ENCODE peak calls at places on chromosomes 6 and 20, in six cellular contexts. One of them, this sample, is unnamed.

GRCh38 chr6:134098276-134098675 is 45.9 kb upstream of the SLC2A12 start:
- DNase-seq in CD4-positive, alpha-beta T cell: no peak
- DNase-seq in mesendoderm: no peak
- DNase-seq in SJSA1: no peak
- DNase-seq in IMR-90: no peak
- DNase-seq in CD4-positive, CD25-positive, alpha-beta regulatory T cell: no peak
- DNase-seq in this sample: no peak

GRCh38 chr6:134447883-134448387 is 130.0 kb upstream of the SGK1 start:
- DNase-seq in mesendoderm: no peak
- DNase-seq in IMR-90: peak
- DNase-seq in SJSA1: no peak
- DNase-seq in CD4-positive, alpha-beta T cell: no peak
- DNase-seq in CD4-positive, CD25-positive, alpha-beta regulatory T cell: no peak
- DNase-seq in this sample: peak

GRCh38 chr6:120671519-120671918 is 662.8 kb downstream of the TBC1D32 start:
- DNase-seq in IMR-90: no peak
- DNase-seq in CD4-positive, alpha-beta T cell: no peak
- DNase-seq in SJSA1: no peak
- DNase-seq in mesendoderm: peak
- DNase-seq in CD4-positive, CD25-positive, alpha-beta regulatory T cell: no peak
- DNase-seq in this sample: no peak

GRCh38 chr6:19551611-19552010 is 285.6 kb upstream of the ID4 start:
- DNase-seq in IMR-90: no peak
- DNase-seq in mesendoderm: no peak
- DNase-seq in SJSA1: no peak
- DNase-seq in CD4-positive, CD25-positive, alpha-beta regulatory T cell: no peak
- DNase-seq in CD4-positive, alpha-beta T cell: no peak
- DNase-seq in this sample: no peak

GRCh38 chr20:40502431-40502992 is 186.5 kb downstream of the MAFB start:
- DNase-seq in CD4-positive, alpha-beta T cell: no peak
- DNase-seq in CD4-positive, CD25-positive, alpha-beta regulatory T cell: no peak
- DNase-seq in IMR-90: no peak
- DNase-seq in mesendoderm: no peak
- DNase-seq in SJSA1: no peak
- DNase-seq in this sample: no peak

GRCh38 chr6:165679326-165679725 is 16.3 kb upstream of the PDE10A start:
- DNase-seq in CD4-positive, CD25-positive, alpha-beta regulatory T cell: no peak
- DNase-seq in SJSA1: no peak
- DNase-seq in CD4-positive, alpha-beta T cell: no peak
- DNase-seq in mesendoderm: peak
- DNase-seq in IMR-90: no peak
- DNase-seq in this sample: no peak

GRCh38 chr20:53163486-53163885 is 191.3 kb downstream of the TSHZ2 start:
- DNase-seq in mesendoderm: no peak
- DNase-seq in CD4-positive, CD25-positive, alpha-beta regulatory T cell: no peak
- DNase-seq in SJSA1: no peak
- DNase-seq in IMR-90: peak
- DNase-seq in CD4-positive, alpha-beta T cell: no peak
- DNase-seq in this sample: no peak

GRCh38 chr20:25056601-25057233 is 1.2 kb downstream of the ACSS1 start:
- DNase-seq in CD4-positive, alpha-beta T cell: no peak
- DNase-seq in IMR-90: no peak
- DNase-seq in mesendoderm: no peak
- DNase-seq in CD4-positive, CD25-positive, alpha-beta regulatory T cell: no peak
- DNase-seq in SJSA1: no peak
- DNase-seq in this sample: no peak

GRCh38 chr6:33850869-33851541 is 47.2 kb upstream of the MLN start:
- DNase-seq in CD4-positive, CD25-positive, alpha-beta regulatory T cell: no peak
- DNase-seq in SJSA1: no peak
- DNase-seq in CD4-positive, alpha-beta T cell: no peak
- DNase-seq in IMR-90: no peak
- DNase-seq in mesendoderm: peak
- DNase-seq in this sample: no peak

GRCh38 chr6:149895702-149896310 is 2.1 kb downstream of the RAET1E start:
- DNase-seq in CD4-positive, alpha-beta T cell: peak
- DNase-seq in IMR-90: peak
- DNase-seq in CD4-positive, CD25-positive, alpha-beta regulatory T cell: peak
- DNase-seq in mesendoderm: no peak
- DNase-seq in SJSA1: peak
- DNase-seq in this sample: no peak

GRCh38 chr6:25450469-25451198 is 171.5 kb downstream of the CARMIL1 start:
- DNase-seq in SJSA1: no peak
- DNase-seq in mesendoderm: no peak
- DNase-seq in IMR-90: no peak
- DNase-seq in CD4-positive, CD25-positive, alpha-beta regulatory T cell: no peak
- DNase-seq in CD4-positive, alpha-beta T cell: no peak
- DNase-seq in this sample: no peak

GRCh38 chr6:156193381-156193780 is 583.8 kb upstream of the ARID1B start:
- DNase-seq in SJSA1: no peak
- DNase-seq in CD4-positive, CD25-positive, alpha-beta regulatory T cell: peak
- DNase-seq in IMR-90: no peak
- DNase-seq in CD4-positive, alpha-beta T cell: no peak
- DNase-seq in mesendoderm: no peak
- DNase-seq in this sample: no peak

GRCh38 chr20:59830107-59831023 is 103.1 kb downstream of the SYCP2 start:
- DNase-seq in CD4-positive, CD25-positive, alpha-beta regulatory T cell: no peak
- DNase-seq in CD4-positive, alpha-beta T cell: no peak
- DNase-seq in mesendoderm: no peak
- DNase-seq in SJSA1: no peak
- DNase-seq in IMR-90: no peak
- DNase-seq in this sample: no peak

GRCh38 chr6:99348823-99349619 is 453 bp downstream of the FAXC start:
- DNase-seq in SJSA1: peak
- DNase-seq in CD4-positive, alpha-beta T cell: no peak
- DNase-seq in CD4-positive, CD25-positive, alpha-beta regulatory T cell: no peak
- DNase-seq in IMR-90: peak
- DNase-seq in mesendoderm: peak
- DNase-seq in this sample: no peak

GRCh38 chr6:43703512-43704429 is 16.2 kb upstream of the MRPS18A start:
- DNase-seq in mesendoderm: no peak
- DNase-seq in SJSA1: no peak
- DNase-seq in CD4-positive, CD25-positive, alpha-beta regulatory T cell: no peak
- DNase-seq in IMR-90: no peak
- DNase-seq in CD4-positive, alpha-beta T cell: no peak
- DNase-seq in this sample: no peak

GRCh38 chr6:41683460-41684310 is 45.4 kb downstream of the MDFI start:
- DNase-seq in CD4-positive, CD25-positive, alpha-beta regulatory T cell: peak
- DNase-seq in CD4-positive, alpha-beta T cell: peak
- DNase-seq in SJSA1: peak
- DNase-seq in IMR-90: peak
- DNase-seq in mesendoderm: peak
- DNase-seq in this sample: no peak

GRCh38 chr20:45776931-45777330 is 14.8 kb downstream of the WFDC3 start:
- DNase-seq in CD4-positive, alpha-beta T cell: no peak
- DNase-seq in CD4-positive, CD25-positive, alpha-beta regulatory T cell: no peak
- DNase-seq in SJSA1: no peak
- DNase-seq in IMR-90: no peak
- DNase-seq in mesendoderm: no peak
- DNase-seq in this sample: no peak

GRCh38 chr6:88586371-88587157 is 376.9 kb downstream of the RNGTT start:
- DNase-seq in CD4-positive, alpha-beta T cell: no peak
- DNase-seq in IMR-90: no peak
- DNase-seq in CD4-positive, CD25-positive, alpha-beta regulatory T cell: no peak
- DNase-seq in mesendoderm: no peak
- DNase-seq in SJSA1: no peak
- DNase-seq in this sample: no peak

GRCh38 chr6:135291288-135292116 is 110.4 kb downstream of the MYB start:
- DNase-seq in CD4-positive, alpha-beta T cell: no peak
- DNase-seq in mesendoderm: peak
- DNase-seq in IMR-90: peak
- DNase-seq in CD4-positive, CD25-positive, alpha-beta regulatory T cell: no peak
- DNase-seq in SJSA1: peak
- DNase-seq in this sample: no peak

GRCh38 chr20:17796096-17796563 is 96.4 kb downstream of the BANF2 start:
- DNase-seq in CD4-positive, CD25-positive, alpha-beta regulatory T cell: no peak
- DNase-seq in SJSA1: no peak
- DNase-seq in IMR-90: peak
- DNase-seq in mesendoderm: no peak
- DNase-seq in CD4-positive, alpha-beta T cell: no peak
- DNase-seq in this sample: no peak

DNA sequence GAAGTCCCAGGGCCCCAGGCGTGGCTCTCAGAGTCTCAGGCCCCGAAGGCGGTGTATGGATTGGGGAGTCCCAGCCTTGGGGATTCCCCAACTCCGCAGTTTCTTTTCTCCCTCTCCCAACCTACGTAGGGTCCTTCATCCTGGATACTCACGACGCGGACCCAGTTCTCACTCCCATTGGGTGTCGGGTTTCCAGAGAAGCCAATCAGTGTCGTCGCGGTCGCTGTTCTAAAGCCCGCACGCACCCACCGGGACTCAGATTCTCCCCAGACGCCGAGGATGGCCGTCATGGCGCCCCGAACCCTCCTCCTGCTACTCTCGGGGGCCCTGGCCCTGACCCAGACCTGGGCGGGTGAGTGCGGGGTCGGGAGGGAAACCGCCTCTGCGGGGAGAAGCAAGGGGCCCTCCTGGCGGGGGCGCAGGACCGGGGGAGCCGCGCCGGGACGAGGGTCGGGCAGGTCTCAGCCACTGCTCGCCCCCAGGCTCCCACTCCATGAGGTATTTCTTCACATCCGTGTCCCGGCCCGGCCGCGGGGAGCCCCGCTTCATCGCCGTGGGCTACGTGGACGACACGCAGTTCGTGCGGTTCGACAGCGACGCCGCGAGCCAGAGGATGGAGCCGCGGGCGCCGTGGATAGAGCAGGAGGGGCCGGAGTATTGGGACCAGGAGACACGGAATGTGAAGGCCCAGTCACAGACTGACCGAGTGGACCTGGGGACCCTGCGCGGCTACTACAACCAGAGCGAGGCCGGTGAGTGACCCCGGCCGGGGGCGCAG is at the start of gene HLA-A:
- DNase-seq in CD4-positive, alpha-beta T cell: peak
- DNase-seq in CD4-positive, CD25-positive, alpha-beta regulatory T cell: peak
- DNase-seq in IMR-90: peak
- DNase-seq in mesendoderm: peak
- DNase-seq in SJSA1: peak
- DNase-seq in this sample: peak
- H3K27ac ChIP-seq in CD4-positive, alpha-beta T cell: peak
- H3K27ac ChIP-seq in CD4-positive, CD25-positive, alpha-beta regulatory T cell: peak
- H3K27ac ChIP-seq in IMR-90: peak
- H3K27ac ChIP-seq in mesendoderm: no peak
- H3K27ac ChIP-seq in SJSA1: peak
- H3K27ac ChIP-seq in this sample: peak

DNA sequence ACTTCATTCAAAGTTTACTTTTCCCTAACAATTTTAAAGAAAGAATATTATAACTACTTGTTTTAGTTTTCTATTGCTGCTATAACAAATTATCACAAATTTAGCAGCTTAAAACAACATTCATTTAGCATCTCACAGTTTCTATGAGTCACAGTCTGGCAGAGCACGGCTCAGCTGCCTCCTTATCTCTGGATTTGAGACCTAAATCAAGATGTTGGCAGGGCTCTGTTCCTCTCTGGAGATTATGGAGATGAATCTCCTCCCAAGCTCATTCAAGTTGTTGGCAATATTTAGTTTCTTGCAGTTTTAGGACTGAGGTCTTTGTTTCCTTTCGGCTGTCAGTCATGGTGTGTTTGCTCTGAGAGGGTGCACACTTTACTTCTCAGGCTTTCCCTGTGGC is 1065.8 kb upstream of the EYS start:
- DNase-seq in CD4-positive, alpha-beta T cell: no peak
- DNase-seq in CD4-positive, CD25-positive, alpha-beta regulatory T cell: no peak
- DNase-seq in IMR-90: no peak
- DNase-seq in SJSA1: no peak
- DNase-seq in mesendoderm: peak
- DNase-seq in this sample: no peak
- H3K27ac ChIP-seq in CD4-positive, alpha-beta T cell: no peak
- H3K27ac ChIP-seq in CD4-positive, CD25-positive, alpha-beta regulatory T cell: no peak
- H3K27ac ChIP-seq in IMR-90: no peak
- H3K27ac ChIP-seq in SJSA1: no peak
- H3K27ac ChIP-seq in mesendoderm: no peak
- H3K27ac ChIP-seq in this sample: no peak

DNA sequence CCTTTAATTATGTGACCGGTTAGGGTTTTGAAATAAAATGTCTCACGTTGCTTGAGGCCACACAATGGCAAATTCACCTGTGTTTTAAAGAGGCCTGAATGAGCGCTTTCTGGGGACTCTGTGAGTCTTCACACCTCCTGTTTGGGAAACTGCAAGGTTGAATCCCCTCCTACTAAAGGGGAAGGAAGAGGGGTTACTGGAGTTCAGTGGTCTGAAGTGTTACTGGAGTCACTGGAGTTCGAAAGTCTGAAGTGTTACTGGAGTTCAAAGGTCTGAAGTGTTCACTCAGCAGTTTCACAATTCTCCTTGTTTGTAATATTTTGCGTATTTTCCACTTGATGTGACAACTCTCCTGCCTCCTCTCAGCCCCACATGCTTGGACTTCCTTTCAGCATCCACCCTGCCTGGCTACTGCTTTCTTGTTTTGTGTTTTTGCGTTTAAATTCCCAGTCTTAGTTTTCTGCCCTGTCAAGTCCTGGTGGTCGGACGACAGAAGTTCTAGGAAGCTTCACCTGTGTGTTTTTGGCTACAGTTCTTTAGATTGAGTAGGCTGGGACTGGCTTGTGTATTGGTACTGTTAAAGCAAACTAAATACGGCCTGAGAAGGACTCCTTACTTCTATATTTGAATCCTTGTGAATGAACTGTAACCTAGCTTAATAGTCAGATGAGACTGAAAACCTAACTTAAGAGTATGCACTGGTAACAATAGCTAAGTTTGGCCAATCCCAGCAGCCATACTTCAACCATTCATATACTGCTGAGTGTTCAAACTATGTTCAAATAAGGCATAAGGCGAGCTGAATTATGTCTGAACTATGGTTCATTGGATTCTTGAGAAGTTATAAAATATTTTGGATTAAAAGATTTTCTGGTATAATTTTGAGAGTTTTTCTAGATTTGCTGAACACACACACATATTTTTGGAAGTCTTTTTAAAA is 2.0 kb downstream of the SMPDL3A start:
- DNase-seq in mesendoderm: peak
- DNase-seq in SJSA1: no peak
- DNase-seq in CD4-positive, alpha-beta T cell: no peak
- DNase-seq in IMR-90: peak
- DNase-seq in CD4-positive, CD25-positive, alpha-beta regulatory T cell: no peak
- DNase-seq in this sample: no peak
- H3K27ac ChIP-seq in mesendoderm: no peak
- H3K27ac ChIP-seq in SJSA1: no peak
- H3K27ac ChIP-seq in CD4-positive, alpha-beta T cell: no peak
- H3K27ac ChIP-seq in IMR-90: peak
- H3K27ac ChIP-seq in CD4-positive, CD25-positive, alpha-beta regulatory T cell: no peak
- H3K27ac ChIP-seq in this sample: peak

GRCh38 chr6:166955865-166956443 is 396 bp downstream of the RNASET2 start:
- DNase-seq in IMR-90: peak
- DNase-seq in SJSA1: peak
- DNase-seq in mesendoderm: no peak
- DNase-seq in CD4-positive, alpha-beta T cell: no peak
- DNase-seq in CD4-positive, CD25-positive, alpha-beta regulatory T cell: no peak
- DNase-seq in this sample: no peak

GRCh38 chr6:166957087-166957804 is 896 bp upstream of the RNASET2 start:
- DNase-seq in IMR-90: no peak
- DNase-seq in mesendoderm: peak
- DNase-seq in SJSA1: no peak
- DNase-seq in CD4-positive, CD25-positive, alpha-beta regulatory T cell: peak
- DNase-seq in CD4-positive, alpha-beta T cell: peak
- DNase-seq in this sample: no peak

GRCh38 chr6:166955121-166955864 is 1.1 kb downstream of the RNASET2 start:
- DNase-seq in CD4-positive, alpha-beta T cell: no peak
- DNase-seq in CD4-positive, CD25-positive, alpha-beta regulatory T cell: peak
- DNase-seq in SJSA1: no peak
- DNase-seq in IMR-90: no peak
- DNase-seq in mesendoderm: peak
- DNase-seq in this sample: no peak

GRCh38 chr6:166957805-166958076 is 1.4 kb upstream of the RNASET2 start:
- DNase-seq in CD4-positive, alpha-beta T cell: no peak
- DNase-seq in mesendoderm: no peak
- DNase-seq in SJSA1: no peak
- DNase-seq in IMR-90: no peak
- DNase-seq in CD4-positive, CD25-positive, alpha-beta regulatory T cell: no peak
- DNase-seq in this sample: no peak

GRCh38 chr6:166956444-166957086 is at the start of gene RNASET2:
- DNase-seq in SJSA1: peak
- DNase-seq in IMR-90: peak
- DNase-seq in mesendoderm: peak
- DNase-seq in CD4-positive, alpha-beta T cell: peak
- DNase-seq in CD4-positive, CD25-positive, alpha-beta regulatory T cell: peak
- DNase-seq in this sample: peak
- H3K27ac ChIP-seq in SJSA1: peak
- H3K27ac ChIP-seq in IMR-90: peak
- H3K27ac ChIP-seq in mesendoderm: no peak
- H3K27ac ChIP-seq in CD4-positive, alpha-beta T cell: peak
- H3K27ac ChIP-seq in CD4-positive, CD25-positive, alpha-beta regulatory T cell: peak
- H3K27ac ChIP-seq in this sample: no peak

This sample was measured in AG04450.